ENCODE peak calls at places on chromosomes 1 and 21, in eight cellular contexts. One of them, this sample, is unnamed.

GRCh38 chr1:164058192-164058591 is 500.8 kb upstream of the PBX1 start:
- DNase-seq in MCF 10A: no peak
- DNase-seq in testis: no peak
- DNase-seq in GM10248: no peak
- DNase-seq in brain pericyte: no peak
- DNase-seq in posterior cingulate gyrus: no peak
- DNase-seq in naive thymus-derived CD8-positive, alpha-beta T cell: no peak
- DNase-seq in GM12864: no peak
- DNase-seq in this sample: no peak

GRCh38 chr1:46961066-46961758 is 19.9 kb upstream of the CYP4A11 start:
- DNase-seq in naive thymus-derived CD8-positive, alpha-beta T cell: no peak
- DNase-seq in testis: no peak
- DNase-seq in posterior cingulate gyrus: no peak
- DNase-seq in GM10248: no peak
- DNase-seq in brain pericyte: no peak
- DNase-seq in MCF 10A: no peak
- DNase-seq in GM12864: no peak
- DNase-seq in this sample: no peak

GRCh38 chr1:84156210-84156621 is 12.1 kb downstream of the PRKACB start:
- DNase-seq in naive thymus-derived CD8-positive, alpha-beta T cell: no peak
- DNase-seq in MCF 10A: peak
- DNase-seq in testis: no peak
- DNase-seq in GM12864: no peak
- DNase-seq in GM10248: no peak
- DNase-seq in brain pericyte: no peak
- DNase-seq in posterior cingulate gyrus: no peak
- DNase-seq in this sample: no peak

GRCh38 chr1:168234846-168235547 is 9.2 kb downstream of the SFT2D2 start:
- DNase-seq in naive thymus-derived CD8-positive, alpha-beta T cell: peak
- DNase-seq in GM10248: peak
- DNase-seq in GM12864: no peak
- DNase-seq in brain pericyte: no peak
- DNase-seq in testis: no peak
- DNase-seq in posterior cingulate gyrus: no peak
- DNase-seq in MCF 10A: peak
- DNase-seq in this sample: no peak

GRCh38 chr21:33069994-33070811 is at the start of gene OLIG1:
- DNase-seq in naive thymus-derived CD8-positive, alpha-beta T cell: peak
- DNase-seq in brain pericyte: no peak
- DNase-seq in GM12864: no peak
- DNase-seq in GM10248: no peak
- DNase-seq in posterior cingulate gyrus: peak
- DNase-seq in MCF 10A: no peak
- DNase-seq in testis: peak
- DNase-seq in this sample: no peak

GRCh38 chr1:109979489-109980091 is 5.0 kb upstream of the AHCYL1 start:
- DNase-seq in brain pericyte: no peak
- DNase-seq in MCF 10A: peak
- DNase-seq in posterior cingulate gyrus: no peak
- DNase-seq in testis: no peak
- DNase-seq in GM10248: no peak
- DNase-seq in naive thymus-derived CD8-positive, alpha-beta T cell: no peak
- DNase-seq in GM12864: no peak
- DNase-seq in this sample: no peak

GRCh38 chr1:61640531-61641125 is 84.3 kb downstream of the TM2D1 start:
- DNase-seq in posterior cingulate gyrus: no peak
- DNase-seq in naive thymus-derived CD8-positive, alpha-beta T cell: no peak
- DNase-seq in MCF 10A: no peak
- DNase-seq in GM10248: no peak
- DNase-seq in brain pericyte: no peak
- DNase-seq in testis: peak
- DNase-seq in GM12864: no peak
- DNase-seq in this sample: no peak

GRCh38 chr1:6205849-6206845 is at the start of gene RNF207:
- DNase-seq in MCF 10A: peak
- DNase-seq in testis: peak
- DNase-seq in naive thymus-derived CD8-positive, alpha-beta T cell: no peak
- DNase-seq in brain pericyte: no peak
- DNase-seq in posterior cingulate gyrus: no peak
- DNase-seq in GM12864: peak
- DNase-seq in GM10248: peak
- DNase-seq in this sample: no peak

GRCh38 chr21:25025596-25025995 is 581.7 kb downstream of the MRPL39 start:
- DNase-seq in GM12864: no peak
- DNase-seq in GM10248: no peak
- DNase-seq in testis: no peak
- DNase-seq in MCF 10A: no peak
- DNase-seq in naive thymus-derived CD8-positive, alpha-beta T cell: no peak
- DNase-seq in posterior cingulate gyrus: no peak
- DNase-seq in brain pericyte: no peak
- DNase-seq in this sample: no peak

GRCh38 chr1:93346472-93346991 is 825 bp downstream of the DR1 start:
- DNase-seq in GM12864: no peak
- DNase-seq in posterior cingulate gyrus: no peak
- DNase-seq in brain pericyte: no peak
- DNase-seq in testis: peak
- DNase-seq in naive thymus-derived CD8-positive, alpha-beta T cell: peak
- DNase-seq in GM10248: peak
- DNase-seq in MCF 10A: peak
- DNase-seq in this sample: no peak

GRCh38 chr1:16116625-16117024 is 39.2 kb downstream of the EPHA2 start:
- DNase-seq in naive thymus-derived CD8-positive, alpha-beta T cell: no peak
- DNase-seq in MCF 10A: no peak
- DNase-seq in brain pericyte: no peak
- DNase-seq in GM12864: no peak
- DNase-seq in posterior cingulate gyrus: no peak
- DNase-seq in GM10248: no peak
- DNase-seq in testis: no peak
- DNase-seq in this sample: no peak

GRCh38 chr1:11283148-11283547 is 10.2 kb downstream of the UBIAD1 start:
- DNase-seq in naive thymus-derived CD8-positive, alpha-beta T cell: no peak
- DNase-seq in testis: no peak
- DNase-seq in MCF 10A: no peak
- DNase-seq in GM12864: no peak
- DNase-seq in posterior cingulate gyrus: no peak
- DNase-seq in GM10248: no peak
- DNase-seq in brain pericyte: no peak
- DNase-seq in this sample: no peak

GRCh38 chr1:165144757-165145397 is 211.6 kb downstream of the LMX1A start:
- DNase-seq in brain pericyte: no peak
- DNase-seq in GM12864: no peak
- DNase-seq in GM10248: peak
- DNase-seq in testis: peak
- DNase-seq in naive thymus-derived CD8-positive, alpha-beta T cell: no peak
- DNase-seq in posterior cingulate gyrus: peak
- DNase-seq in MCF 10A: peak
- DNase-seq in this sample: peak

GRCh38 chr1:19357299-19357698 is 45.2 kb downstream of the SLC66A1 start:
- DNase-seq in posterior cingulate gyrus: no peak
- DNase-seq in MCF 10A: no peak
- DNase-seq in GM12864: no peak
- DNase-seq in brain pericyte: no peak
- DNase-seq in naive thymus-derived CD8-positive, alpha-beta T cell: no peak
- DNase-seq in GM10248: no peak
- DNase-seq in testis: no peak
- DNase-seq in this sample: no peak

GRCh38 chr1:160460683-160461287 is 60.4 kb downstream of the VANGL2 start:
- DNase-seq in GM10248: no peak
- DNase-seq in GM12864: no peak
- DNase-seq in posterior cingulate gyrus: no peak
- DNase-seq in naive thymus-derived CD8-positive, alpha-beta T cell: no peak
- DNase-seq in MCF 10A: peak
- DNase-seq in testis: no peak
- DNase-seq in brain pericyte: no peak
- DNase-seq in this sample: no peak

GRCh38 chr1:27873671-27874384 is 1.5 kb downstream of the THEMIS2 start:
- DNase-seq in brain pericyte: no peak
- DNase-seq in posterior cingulate gyrus: no peak
- DNase-seq in testis: peak
- DNase-seq in naive thymus-derived CD8-positive, alpha-beta T cell: no peak
- DNase-seq in MCF 10A: no peak
- DNase-seq in GM12864: no peak
- DNase-seq in GM10248: no peak
- DNase-seq in this sample: no peak

GRCh38 chr21:37862536-37862935 is 53.7 kb downstream of the KCNJ6 start:
- DNase-seq in posterior cingulate gyrus: no peak
- DNase-seq in MCF 10A: peak
- DNase-seq in naive thymus-derived CD8-positive, alpha-beta T cell: peak
- DNase-seq in testis: no peak
- DNase-seq in brain pericyte: no peak
- DNase-seq in GM10248: peak
- DNase-seq in GM12864: no peak
- DNase-seq in this sample: no peak